ENCODE peak calls at places on chromosomes 7 and 10, in nine cellular contexts. One of them, this sample, is unnamed.

GRCh38 chr7:131087756-131088658 is 239.7 kb upstream of the MKLN1 start:
- DNase-seq in left ventricle myocardium superior: no peak
- DNase-seq in cardiac muscle cell: no peak
- DNase-seq in activated naive CD8-positive, alpha-beta T cell treated with anti-CD3 and anti-CD28 coated beads for 36 hours: no peak
- DNase-seq in left ventricle myocardium inferior: no peak
- DNase-seq in HCT116: no peak
- DNase-seq in activated naive CD4-positive, alpha-beta T cell: no peak
- DNase-seq in ovary: no peak
- DNase-seq in Caki2: no peak
- DNase-seq in this sample: no peak

GRCh38 chr7:22013711-22014110 is 68.0 kb upstream of the CDCA7L start:
- DNase-seq in activated naive CD4-positive, alpha-beta T cell: no peak
- DNase-seq in left ventricle myocardium inferior: no peak
- DNase-seq in ovary: no peak
- DNase-seq in left ventricle myocardium superior: no peak
- DNase-seq in HCT116: no peak
- DNase-seq in cardiac muscle cell: no peak
- DNase-seq in Caki2: no peak
- DNase-seq in activated naive CD8-positive, alpha-beta T cell treated with anti-CD3 and anti-CD28 coated beads for 36 hours: no peak
- DNase-seq in this sample: no peak

GRCh38 chr7:24137338-24137737 is 146.7 kb upstream of the NPY start:
- DNase-seq in ovary: no peak
- DNase-seq in HCT116: no peak
- DNase-seq in left ventricle myocardium inferior: no peak
- DNase-seq in activated naive CD4-positive, alpha-beta T cell: no peak
- DNase-seq in cardiac muscle cell: no peak
- DNase-seq in activated naive CD8-positive, alpha-beta T cell treated with anti-CD3 and anti-CD28 coated beads for 36 hours: no peak
- DNase-seq in left ventricle myocardium superior: no peak
- DNase-seq in Caki2: no peak
- DNase-seq in this sample: no peak

GRCh38 chr10:33612551-33612950 is 278.1 kb upstream of the NRP1 start:
- DNase-seq in ovary: no peak
- DNase-seq in HCT116: no peak
- DNase-seq in activated naive CD8-positive, alpha-beta T cell treated with anti-CD3 and anti-CD28 coated beads for 36 hours: no peak
- DNase-seq in cardiac muscle cell: peak
- DNase-seq in left ventricle myocardium inferior: no peak
- DNase-seq in Caki2: no peak
- DNase-seq in activated naive CD4-positive, alpha-beta T cell: no peak
- DNase-seq in left ventricle myocardium superior: no peak
- DNase-seq in this sample: no peak

GRCh38 chr7:156515911-156516790 is 124.4 kb upstream of the RNF32 start:
- DNase-seq in left ventricle myocardium superior: no peak
- DNase-seq in HCT116: no peak
- DNase-seq in ovary: no peak
- DNase-seq in Caki2: no peak
- DNase-seq in activated naive CD8-positive, alpha-beta T cell treated with anti-CD3 and anti-CD28 coated beads for 36 hours: no peak
- DNase-seq in activated naive CD4-positive, alpha-beta T cell: no peak
- DNase-seq in cardiac muscle cell: no peak
- DNase-seq in left ventricle myocardium inferior: no peak
- DNase-seq in this sample: peak

GRCh38 chr7:100799037-100799896 is 28.1 kb downstream of the EPHB4 start:
- DNase-seq in ovary: peak
- DNase-seq in left ventricle myocardium inferior: peak
- DNase-seq in Caki2: peak
- DNase-seq in activated naive CD8-positive, alpha-beta T cell treated with anti-CD3 and anti-CD28 coated beads for 36 hours: peak
- DNase-seq in HCT116: no peak
- DNase-seq in cardiac muscle cell: peak
- DNase-seq in left ventricle myocardium superior: peak
- DNase-seq in activated naive CD4-positive, alpha-beta T cell: no peak
- DNase-seq in this sample: peak

GRCh38 chr10:48363617-48364355 is 57.3 kb downstream of the MAPK8 start:
- DNase-seq in cardiac muscle cell: peak
- DNase-seq in HCT116: peak
- DNase-seq in ovary: no peak
- DNase-seq in activated naive CD4-positive, alpha-beta T cell: no peak
- DNase-seq in Caki2: peak
- DNase-seq in activated naive CD8-positive, alpha-beta T cell treated with anti-CD3 and anti-CD28 coated beads for 36 hours: peak
- DNase-seq in left ventricle myocardium superior: no peak
- DNase-seq in left ventricle myocardium inferior: no peak
- DNase-seq in this sample: peak

GRCh38 chr10:43043773-43044394 is 33.0 kb upstream of the RET start:
- DNase-seq in Caki2: no peak
- DNase-seq in HCT116: no peak
- DNase-seq in cardiac muscle cell: no peak
- DNase-seq in activated naive CD4-positive, alpha-beta T cell: no peak
- DNase-seq in ovary: peak
- DNase-seq in left ventricle myocardium superior: peak
- DNase-seq in activated naive CD8-positive, alpha-beta T cell treated with anti-CD3 and anti-CD28 coated beads for 36 hours: no peak
- DNase-seq in left ventricle myocardium inferior: no peak
- DNase-seq in this sample: peak

GRCh38 chr7:91912500-91912899 is 28.2 kb upstream of the AKAP9 start:
- DNase-seq in Caki2: no peak
- DNase-seq in activated naive CD8-positive, alpha-beta T cell treated with anti-CD3 and anti-CD28 coated beads for 36 hours: no peak
- DNase-seq in left ventricle myocardium superior: no peak
- DNase-seq in left ventricle myocardium inferior: no peak
- DNase-seq in activated naive CD4-positive, alpha-beta T cell: no peak
- DNase-seq in HCT116: no peak
- DNase-seq in ovary: no peak
- DNase-seq in cardiac muscle cell: peak
- DNase-seq in this sample: no peak

GRCh38 chr10:3897156-3897555 is 112.1 kb upstream of the KLF6 start:
- DNase-seq in Caki2: no peak
- DNase-seq in cardiac muscle cell: peak
- DNase-seq in HCT116: no peak
- DNase-seq in left ventricle myocardium superior: no peak
- DNase-seq in left ventricle myocardium inferior: no peak
- DNase-seq in activated naive CD4-positive, alpha-beta T cell: no peak
- DNase-seq in activated naive CD8-positive, alpha-beta T cell treated with anti-CD3 and anti-CD28 coated beads for 36 hours: no peak
- DNase-seq in ovary: no peak
- DNase-seq in this sample: no peak

GRCh38 chr10:57992321-57993077 is 275.2 kb downstream of the IPMK start:
- DNase-seq in Caki2: peak
- DNase-seq in activated naive CD4-positive, alpha-beta T cell: no peak
- DNase-seq in left ventricle myocardium inferior: no peak
- DNase-seq in ovary: no peak
- DNase-seq in left ventricle myocardium superior: no peak
- DNase-seq in HCT116: no peak
- DNase-seq in cardiac muscle cell: no peak
- DNase-seq in activated naive CD8-positive, alpha-beta T cell treated with anti-CD3 and anti-CD28 coated beads for 36 hours: no peak
- DNase-seq in this sample: no peak

GRCh38 chr7:131904750-131905327 is 348.4 kb upstream of the PODXL start:
- DNase-seq in activated naive CD8-positive, alpha-beta T cell treated with anti-CD3 and anti-CD28 coated beads for 36 hours: no peak
- DNase-seq in Caki2: no peak
- DNase-seq in HCT116: no peak
- DNase-seq in ovary: no peak
- DNase-seq in left ventricle myocardium inferior: no peak
- DNase-seq in cardiac muscle cell: no peak
- DNase-seq in activated naive CD4-positive, alpha-beta T cell: no peak
- DNase-seq in left ventricle myocardium superior: no peak
- DNase-seq in this sample: no peak

GRCh38 chr7:5699467-5699866 is 82.0 kb downstream of the RNF216 start:
- DNase-seq in Caki2: no peak
- DNase-seq in cardiac muscle cell: no peak
- DNase-seq in ovary: no peak
- DNase-seq in activated naive CD8-positive, alpha-beta T cell treated with anti-CD3 and anti-CD28 coated beads for 36 hours: no peak
- DNase-seq in HCT116: no peak
- DNase-seq in left ventricle myocardium superior: no peak
- DNase-seq in activated naive CD4-positive, alpha-beta T cell: no peak
- DNase-seq in left ventricle myocardium inferior: no peak
- DNase-seq in this sample: no peak

GRCh38 chr7:27171636-27172387 is 2.3 kb downstream of the HOXA10 start:
- DNase-seq in activated naive CD4-positive, alpha-beta T cell: no peak
- DNase-seq in cardiac muscle cell: no peak
- DNase-seq in left ventricle myocardium superior: no peak
- DNase-seq in left ventricle myocardium inferior: peak
- DNase-seq in HCT116: no peak
- DNase-seq in ovary: peak
- DNase-seq in activated naive CD8-positive, alpha-beta T cell treated with anti-CD3 and anti-CD28 coated beads for 36 hours: no peak
- DNase-seq in Caki2: peak
- DNase-seq in this sample: peak

GRCh38 chr10:124259139-124259825 is 159.4 kb downstream of the OAT start:
- DNase-seq in ovary: peak
- DNase-seq in Caki2: peak
- DNase-seq in activated naive CD8-positive, alpha-beta T cell treated with anti-CD3 and anti-CD28 coated beads for 36 hours: no peak
- DNase-seq in cardiac muscle cell: peak
- DNase-seq in activated naive CD4-positive, alpha-beta T cell: no peak
- DNase-seq in HCT116: peak
- DNase-seq in left ventricle myocardium inferior: no peak
- DNase-seq in left ventricle myocardium superior: no peak
- DNase-seq in this sample: no peak

GRCh38 chr10:87675396-87676376 is 16.0 kb downstream of the PAPSS2 start:
- DNase-seq in activated naive CD4-positive, alpha-beta T cell: no peak
- DNase-seq in ovary: no peak
- DNase-seq in activated naive CD8-positive, alpha-beta T cell treated with anti-CD3 and anti-CD28 coated beads for 36 hours: no peak
- DNase-seq in left ventricle myocardium superior: no peak
- DNase-seq in HCT116: no peak
- DNase-seq in Caki2: peak
- DNase-seq in cardiac muscle cell: peak
- DNase-seq in left ventricle myocardium inferior: no peak
- DNase-seq in this sample: no peak

GRCh38 chr7:51189777-51190176 is 126.8 kb downstream of the COBL start:
- DNase-seq in Caki2: no peak
- DNase-seq in HCT116: no peak
- DNase-seq in left ventricle myocardium superior: no peak
- DNase-seq in cardiac muscle cell: no peak
- DNase-seq in ovary: no peak
- DNase-seq in activated naive CD4-positive, alpha-beta T cell: no peak
- DNase-seq in activated naive CD8-positive, alpha-beta T cell treated with anti-CD3 and anti-CD28 coated beads for 36 hours: no peak
- DNase-seq in left ventricle myocardium inferior: no peak
- DNase-seq in this sample: no peak

GRCh38 chr10:93072225-93072712 is 1.4 kb upstream of the CYP26A1 start:
- DNase-seq in activated naive CD8-positive, alpha-beta T cell treated with anti-CD3 and anti-CD28 coated beads for 36 hours: no peak
- DNase-seq in left ventricle myocardium superior: no peak
- DNase-seq in activated naive CD4-positive, alpha-beta T cell: no peak
- DNase-seq in ovary: no peak
- DNase-seq in left ventricle myocardium inferior: no peak
- DNase-seq in HCT116: no peak
- DNase-seq in Caki2: no peak
- DNase-seq in cardiac muscle cell: no peak
- DNase-seq in this sample: no peak

GRCh38 chr7:73978681-73979563 is 49.1 kb upstream of the ELN start:
- DNase-seq in cardiac muscle cell: peak
- DNase-seq in HCT116: peak
- DNase-seq in Caki2: peak
- DNase-seq in left ventricle myocardium superior: peak
- DNase-seq in ovary: peak
- DNase-seq in left ventricle myocardium inferior: no peak
- DNase-seq in activated naive CD4-positive, alpha-beta T cell: no peak
- DNase-seq in activated naive CD8-positive, alpha-beta T cell treated with anti-CD3 and anti-CD28 coated beads for 36 hours: peak
- DNase-seq in this sample: peak

GRCh38 chr10:116621934-116622655 is 1.3 kb downstream of the PNLIPRP2 start:
- DNase-seq in activated naive CD4-positive, alpha-beta T cell: no peak
- DNase-seq in left ventricle myocardium inferior: no peak
- DNase-seq in activated naive CD8-positive, alpha-beta T cell treated with anti-CD3 and anti-CD28 coated beads for 36 hours: no peak
- DNase-seq in HCT116: no peak
- DNase-seq in ovary: no peak
- DNase-seq in cardiac muscle cell: no peak
- DNase-seq in left ventricle myocardium superior: no peak
- DNase-seq in Caki2: no peak
- DNase-seq in this sample: no peak